ENCODE peak calls at places on chromosomes 11 and 22, in six cellular contexts. One of them, this sample, is unnamed.

GRCh38 chr11:90468923-90469322 is 246.1 kb upstream of the CHORDC1 start:
- DNase-seq in epithelial cell of esophagus: peak
- DNase-seq in transverse colon: no peak
- DNase-seq in upper lobe of right lung: no peak
- DNase-seq in brain microvascular endothelial cell: peak
- DNase-seq in BJ: no peak
- DNase-seq in this sample: no peak

GRCh38 chr11:66886671-66887221 is 29.9 kb downstream of the LRFN4 start:
- DNase-seq in epithelial cell of esophagus: peak
- DNase-seq in BJ: no peak
- DNase-seq in transverse colon: no peak
- DNase-seq in brain microvascular endothelial cell: peak
- DNase-seq in upper lobe of right lung: no peak
- DNase-seq in this sample: no peak

GRCh38 chr11:119169272-119169719 is 771 bp downstream of the NLRX1 start:
- DNase-seq in BJ: no peak
- DNase-seq in transverse colon: no peak
- DNase-seq in brain microvascular endothelial cell: no peak
- DNase-seq in upper lobe of right lung: peak
- DNase-seq in epithelial cell of esophagus: peak
- DNase-seq in this sample: no peak

GRCh38 chr11:134360050-134360835 is 28.5 kb downstream of the GLB1L2 start:
- DNase-seq in transverse colon: peak
- DNase-seq in upper lobe of right lung: peak
- DNase-seq in BJ: no peak
- DNase-seq in brain microvascular endothelial cell: peak
- DNase-seq in epithelial cell of esophagus: peak
- DNase-seq in this sample: no peak

GRCh38 chr11:6654281-6655019 is 1.2 kb downstream of the DCHS1 start:
- DNase-seq in BJ: no peak
- DNase-seq in upper lobe of right lung: no peak
- DNase-seq in epithelial cell of esophagus: no peak
- DNase-seq in brain microvascular endothelial cell: no peak
- DNase-seq in transverse colon: no peak
- DNase-seq in this sample: no peak

GRCh38 chr11:48020092-48020755 is 39.9 kb downstream of the PTPRJ start:
- DNase-seq in epithelial cell of esophagus: peak
- DNase-seq in brain microvascular endothelial cell: no peak
- DNase-seq in transverse colon: peak
- DNase-seq in BJ: no peak
- DNase-seq in upper lobe of right lung: no peak
- DNase-seq in this sample: no peak

GRCh38 chr11:1112351-1113191 is 37.9 kb downstream of the MUC2 start:
- DNase-seq in BJ: no peak
- DNase-seq in epithelial cell of esophagus: no peak
- DNase-seq in upper lobe of right lung: peak
- DNase-seq in brain microvascular endothelial cell: no peak
- DNase-seq in transverse colon: no peak
- DNase-seq in this sample: no peak

GRCh38 chr11:7592706-7593105 is 78.9 kb downstream of the PPFIBP2 start:
- DNase-seq in BJ: no peak
- DNase-seq in upper lobe of right lung: peak
- DNase-seq in brain microvascular endothelial cell: no peak
- DNase-seq in transverse colon: no peak
- DNase-seq in epithelial cell of esophagus: peak
- DNase-seq in this sample: peak

GRCh38 chr11:84687433-84687832 is 939.7 kb downstream of the DLG2 start:
- DNase-seq in BJ: no peak
- DNase-seq in brain microvascular endothelial cell: no peak
- DNase-seq in transverse colon: no peak
- DNase-seq in upper lobe of right lung: no peak
- DNase-seq in epithelial cell of esophagus: peak
- DNase-seq in this sample: no peak

GRCh38 chr11:124285610-124286344 is 28.0 kb downstream of the OR8D1 start:
- DNase-seq in upper lobe of right lung: no peak
- DNase-seq in transverse colon: no peak
- DNase-seq in brain microvascular endothelial cell: peak
- DNase-seq in BJ: peak
- DNase-seq in epithelial cell of esophagus: peak
- DNase-seq in this sample: peak

GRCh38 chr11:96313163-96313562 is 29.8 kb downstream of the MAML2 start:
- DNase-seq in BJ: no peak
- DNase-seq in transverse colon: no peak
- DNase-seq in upper lobe of right lung: no peak
- DNase-seq in brain microvascular endothelial cell: no peak
- DNase-seq in epithelial cell of esophagus: no peak
- DNase-seq in this sample: no peak

GRCh38 chr11:832529-833113 is at the start of gene CD151:
- DNase-seq in epithelial cell of esophagus: peak
- DNase-seq in BJ: no peak
- DNase-seq in upper lobe of right lung: peak
- DNase-seq in transverse colon: peak
- DNase-seq in brain microvascular endothelial cell: no peak
- DNase-seq in this sample: no peak

GRCh38 chr11:90846628-90847027 is 623.8 kb upstream of the CHORDC1 start:
- DNase-seq in upper lobe of right lung: no peak
- DNase-seq in epithelial cell of esophagus: no peak
- DNase-seq in BJ: no peak
- DNase-seq in transverse colon: no peak
- DNase-seq in brain microvascular endothelial cell: no peak
- DNase-seq in this sample: no peak

GRCh38 chr11:112769170-112769569 is 192.1 kb upstream of the NCAM1 start:
- DNase-seq in brain microvascular endothelial cell: no peak
- DNase-seq in BJ: no peak
- DNase-seq in transverse colon: no peak
- DNase-seq in upper lobe of right lung: no peak
- DNase-seq in epithelial cell of esophagus: no peak
- DNase-seq in this sample: no peak

GRCh38 chr11:2445107-2445947 is 519 bp downstream of the KCNQ1 start:
- DNase-seq in brain microvascular endothelial cell: no peak
- DNase-seq in transverse colon: no peak
- DNase-seq in BJ: no peak
- DNase-seq in epithelial cell of esophagus: no peak
- DNase-seq in upper lobe of right lung: peak
- DNase-seq in this sample: no peak

GRCh38 chr22:41334215-41334614 is 32.9 kb downstream of the ZC3H7B start:
- DNase-seq in epithelial cell of esophagus: no peak
- DNase-seq in BJ: no peak
- DNase-seq in upper lobe of right lung: no peak
- DNase-seq in transverse colon: no peak
- DNase-seq in brain microvascular endothelial cell: no peak
- DNase-seq in this sample: no peak

GRCh38 chr11:108069947-108070346 is 51.4 kb upstream of the ACAT1 start:
- DNase-seq in brain microvascular endothelial cell: peak
- DNase-seq in upper lobe of right lung: no peak
- DNase-seq in transverse colon: no peak
- DNase-seq in BJ: peak
- DNase-seq in epithelial cell of esophagus: no peak
- DNase-seq in this sample: no peak

GRCh38 chr11:10375280-10376048 is 70.6 kb downstream of the ADM start:
- DNase-seq in brain microvascular endothelial cell: peak
- DNase-seq in BJ: peak
- DNase-seq in epithelial cell of esophagus: no peak
- DNase-seq in upper lobe of right lung: no peak
- DNase-seq in transverse colon: no peak
- DNase-seq in this sample: peak

GRCh38 chr22:48941903-48942625 is 885.6 kb downstream of the BRD1 start:
- DNase-seq in epithelial cell of esophagus: no peak
- DNase-seq in transverse colon: peak
- DNase-seq in BJ: no peak
- DNase-seq in brain microvascular endothelial cell: no peak
- DNase-seq in upper lobe of right lung: peak
- DNase-seq in this sample: no peak

GRCh38 chr11:117950999-117951961 is 22.1 kb upstream of the TMPRSS13 start:
- DNase-seq in BJ: no peak
- DNase-seq in brain microvascular endothelial cell: no peak
- DNase-seq in transverse colon: peak
- DNase-seq in epithelial cell of esophagus: no peak
- DNase-seq in upper lobe of right lung: no peak
- DNase-seq in this sample: no peak

GRCh38 chr11:45313211-45313865 is 27.2 kb upstream of the SYT13 start:
- DNase-seq in upper lobe of right lung: no peak
- DNase-seq in BJ: no peak
- DNase-seq in brain microvascular endothelial cell: no peak
- DNase-seq in transverse colon: no peak
- DNase-seq in epithelial cell of esophagus: no peak
- DNase-seq in this sample: no peak

GRCh38 chr22:45657701-45658100 is 13.9 kb upstream of the ATXN10 start:
- DNase-seq in transverse colon: no peak
- DNase-seq in BJ: no peak
- DNase-seq in brain microvascular endothelial cell: no peak
- DNase-seq in epithelial cell of esophagus: no peak
- DNase-seq in upper lobe of right lung: no peak
- DNase-seq in this sample: no peak

GRCh38 chr11:95138448-95138847 is 48.8 kb downstream of the ENDOD1 start:
- DNase-seq in epithelial cell of esophagus: peak
- DNase-seq in BJ: no peak
- DNase-seq in brain microvascular endothelial cell: no peak
- DNase-seq in upper lobe of right lung: no peak
- DNase-seq in transverse colon: no peak
- DNase-seq in this sample: no peak

GRCh38 chr11:64848214-64848778 is 3.8 kb upstream of the CDC42BPG start:
- DNase-seq in transverse colon: no peak
- DNase-seq in upper lobe of right lung: no peak
- DNase-seq in epithelial cell of esophagus: no peak
- DNase-seq in BJ: no peak
- DNase-seq in brain microvascular endothelial cell: no peak
- DNase-seq in this sample: no peak

GRCh38 chr11:64850979-64851567 is 6.6 kb upstream of the CDC42BPG start:
- DNase-seq in epithelial cell of esophagus: peak
- DNase-seq in upper lobe of right lung: no peak
- DNase-seq in BJ: no peak
- DNase-seq in brain microvascular endothelial cell: no peak
- DNase-seq in transverse colon: peak
- DNase-seq in this sample: no peak

GRCh38 chr11:64848779-64849599 is 4.5 kb upstream of the CDC42BPG start:
- DNase-seq in transverse colon: peak
- DNase-seq in epithelial cell of esophagus: no peak
- DNase-seq in brain microvascular endothelial cell: no peak
- DNase-seq in upper lobe of right lung: no peak
- DNase-seq in BJ: no peak
- DNase-seq in this sample: no peak

GRCh38 chr11:64851831-64852337 is 7.4 kb upstream of the CDC42BPG start:
- DNase-seq in upper lobe of right lung: no peak
- DNase-seq in brain microvascular endothelial cell: no peak
- DNase-seq in transverse colon: peak
- DNase-seq in epithelial cell of esophagus: no peak
- DNase-seq in BJ: no peak
- DNase-seq in this sample: no peak

DNA sequence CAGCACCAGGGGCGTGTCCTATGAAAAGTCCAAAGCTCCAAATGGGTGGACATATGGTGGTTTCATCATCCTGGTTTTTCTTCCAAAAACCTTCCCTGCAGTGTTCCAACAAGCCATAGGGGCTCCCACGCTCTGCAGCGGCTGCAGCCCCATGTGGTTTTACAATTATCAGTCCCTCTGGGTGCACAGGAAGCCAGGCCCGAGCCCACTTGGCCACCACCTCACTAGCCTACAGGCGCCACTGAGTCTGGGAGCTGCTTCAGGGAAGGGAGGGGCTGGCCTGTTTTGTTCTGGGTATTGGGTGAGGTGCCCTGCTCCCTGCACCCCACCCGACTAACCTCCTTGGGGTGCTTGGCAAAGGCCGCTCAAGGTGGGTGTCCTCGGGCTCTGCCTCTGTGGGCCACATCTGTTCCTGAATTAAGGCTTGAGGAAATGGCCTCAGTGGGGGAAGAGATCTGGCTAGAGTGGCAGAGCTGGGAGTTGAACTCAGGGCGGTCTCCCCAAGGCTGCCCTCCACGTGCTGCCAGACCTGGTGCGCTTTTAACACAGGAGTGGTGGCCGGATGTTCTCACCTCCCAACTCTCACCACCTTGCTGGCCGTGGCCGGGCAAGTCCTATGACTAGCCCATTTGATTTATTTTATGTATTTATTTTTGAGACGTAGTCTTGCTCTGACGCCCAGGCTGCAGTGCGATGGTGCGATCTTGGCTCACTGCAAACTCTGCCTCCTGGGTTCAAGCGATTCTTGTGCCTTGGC is 5.3 kb upstream of the CDC42BPG start:
- DNase-seq in upper lobe of right lung: no peak
- DNase-seq in transverse colon: no peak
- DNase-seq in BJ: no peak
- DNase-seq in brain microvascular endothelial cell: no peak
- DNase-seq in epithelial cell of esophagus: no peak
- DNase-seq in this sample: no peak
- TF ChIP-seq CTCF in upper lobe of right lung: no peak
- TF ChIP-seq CTCF in transverse colon: no peak
- TF ChIP-seq CTCF in BJ: peak
- TF ChIP-seq CTCF in brain microvascular endothelial cell: no peak
- TF ChIP-seq CTCF in epithelial cell of esophagus: no peak
- TF ChIP-seq CTCF in this sample: peak

DNA sequence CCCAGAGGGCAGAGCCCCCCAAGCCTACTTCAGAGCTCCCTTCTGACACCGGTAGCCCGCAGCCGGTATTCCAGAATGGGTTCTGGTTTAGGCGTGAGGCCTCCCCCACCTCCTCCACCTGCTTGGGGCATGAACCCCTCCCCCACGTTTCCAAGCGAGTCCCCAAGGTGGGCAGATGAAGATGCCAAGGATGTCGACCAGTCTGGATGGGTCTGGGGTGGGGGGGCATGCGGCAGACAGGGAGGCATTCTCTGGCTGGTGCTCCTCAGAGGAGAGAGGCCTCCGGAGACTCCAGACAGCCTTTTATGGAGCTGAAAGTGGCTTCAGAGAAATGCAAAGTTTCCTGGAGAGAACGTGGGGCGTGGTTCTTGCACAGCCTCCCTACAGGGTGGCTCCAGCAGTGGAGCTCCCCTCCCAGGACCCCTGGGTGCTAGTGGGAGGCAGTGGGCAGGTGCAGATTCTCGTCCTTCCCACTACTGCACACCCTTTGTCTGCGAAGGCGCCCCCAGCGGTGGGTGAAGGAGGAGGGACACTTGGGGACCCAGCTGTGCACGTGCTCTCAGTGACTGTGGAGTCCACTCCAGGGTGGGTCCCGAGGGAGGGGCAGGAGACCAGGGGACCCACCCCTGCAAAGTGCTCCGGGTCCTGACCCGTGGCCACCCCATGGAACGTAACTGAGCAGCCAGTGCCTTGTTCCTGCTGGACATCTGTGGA is 4.2 kb downstream of the CCND1 start:
- DNase-seq in upper lobe of right lung: peak
- DNase-seq in BJ: no peak
- DNase-seq in brain microvascular endothelial cell: no peak
- DNase-seq in epithelial cell of esophagus: no peak
- DNase-seq in transverse colon: no peak
- DNase-seq in this sample: no peak
- TF ChIP-seq CTCF in upper lobe of right lung: no peak
- TF ChIP-seq CTCF in BJ: no peak
- TF ChIP-seq CTCF in brain microvascular endothelial cell: peak
- TF ChIP-seq CTCF in epithelial cell of esophagus: no peak
- TF ChIP-seq CTCF in transverse colon: no peak
- TF ChIP-seq CTCF in this sample: no peak

GRCh38 chr11:27353593-27354358 is 9.2 kb downstream of the CCDC34 start:
- DNase-seq in upper lobe of right lung: no peak
- DNase-seq in epithelial cell of esophagus: peak
- DNase-seq in brain microvascular endothelial cell: no peak
- DNase-seq in BJ: no peak
- DNase-seq in transverse colon: no peak
- DNase-seq in this sample: no peak
- TF ChIP-seq CTCF in upper lobe of right lung: no peak
- TF ChIP-seq CTCF in epithelial cell of esophagus: no peak
- TF ChIP-seq CTCF in brain microvascular endothelial cell: no peak
- TF ChIP-seq CTCF in BJ: no peak
- TF ChIP-seq CTCF in transverse colon: no peak
- TF ChIP-seq CTCF in this sample: no peak

GRCh38 chr11:76203131-76203925 is 3.0 kb downstream of the WNT11 start:
- DNase-seq in brain microvascular endothelial cell: no peak
- DNase-seq in transverse colon: no peak
- DNase-seq in BJ: no peak
- DNase-seq in upper lobe of right lung: no peak
- DNase-seq in epithelial cell of esophagus: no peak
- DNase-seq in this sample: no peak
- TF ChIP-seq CTCF in brain microvascular endothelial cell: no peak
- TF ChIP-seq CTCF in transverse colon: no peak
- TF ChIP-seq CTCF in BJ: no peak
- TF ChIP-seq CTCF in upper lobe of right lung: no peak
- TF ChIP-seq CTCF in epithelial cell of esophagus: no peak
- TF ChIP-seq CTCF in this sample: no peak

This sample was measured in AG09319.